ENCODE peak calls at places on chromosome 15, in six cellular contexts. H is pons, L is SW480, Z is adrenal gland, V is GM04503, T is anterior cingulate cortex. D is an unnamed sample.

GRCh38 chr15:88476635-88477038 is 9.1 kb downstream of the MRPS11 start:
- DNase-seq in H (peak), L (peak), Z (peak), V (no peak), T (peak), D (peak)

GRCh38 chr15:68821898-68822380 is 1.2 kb upstream of the ANP32A start:
- DNase-seq in H (no peak), L (peak), Z (no peak), V (no peak), T (no peak), D (no peak)

GRCh38 chr15:43235536-43235935 is 14.7 kb upstream of the EPB42 start:
- DNase-seq in H (no peak), L (no peak), Z (no peak), V (no peak), T (no peak), D (no peak)

GRCh38 chr15:72203507-72203837 is 5.9 kb upstream of the GRAMD2A start:
- DNase-seq in H (peak), L (no peak), Z (peak), V (peak), T (peak), D (peak)

GRCh38 chr15:45759910-45760309 is 125.1 kb downstream of the SQOR start:
- DNase-seq in H (no peak), L (no peak), Z (no peak), V (no peak), T (no peak), D (no peak)

GRCh38 chr15:41965441-41966413 is 6.6 kb downstream of the EHD4 start:
- DNase-seq in H (no peak), L (no peak), Z (no peak), V (no peak), T (no peak), D (no peak)

GRCh38 chr15:76163429-76164020 is 103.7 kb downstream of the TMEM266 start:
- DNase-seq in H (no peak), L (no peak), Z (peak), V (no peak), T (no peak), D (no peak)

GRCh38 chr15:88399021-88399685 is 68.0 kb downstream of the MRPL46 start:
- DNase-seq in H (no peak), L (no peak), Z (no peak), V (no peak), T (no peak), D (no peak)

GRCh38 chr15:40562691-40563090 is 2.2 kb downstream of the CCDC32 start:
- DNase-seq in H (no peak), L (no peak), Z (no peak), V (no peak), T (no peak), D (no peak)

GRCh38 chr15:66004618-66005262 is 135.4 kb downstream of the RAB11A start:
- DNase-seq in H (no peak), L (peak), Z (peak), V (no peak), T (no peak), D (peak)

GRCh38 chr15:63973212-63974009 is 72.9 kb downstream of the DAPK2 start:
- DNase-seq in H (no peak), L (no peak), Z (no peak), V (peak), T (no peak), D (no peak)

GRCh38 chr15:29668120-29668602 is 154.1 kb downstream of the TJP1 start:
- DNase-seq in H (peak), L (peak), Z (peak), V (no peak), T (no peak), D (peak)

GRCh38 chr15:101206173-101206572 is 45.7 kb downstream of the CHSY1 start:
- DNase-seq in H (no peak), L (no peak), Z (peak), V (no peak), T (no peak), D (no peak)

GRCh38 chr15:51161491-51162260 is 67.0 kb upstream of the TNFAIP8L3 start:
- DNase-seq in H (no peak), L (no peak), Z (no peak), V (no peak), T (no peak), D (no peak)

GRCh38 chr15:51023499-51023898 is 71.2 kb downstream of the TNFAIP8L3 start:
- DNase-seq in H (no peak), L (no peak), Z (no peak), V (no peak), T (no peak), D (no peak)

GRCh38 chr15:82664021-82664420 is 16.9 kb upstream of the CPEB1 start:
- DNase-seq in H (no peak), L (no peak), Z (no peak), V (no peak), T (no peak), D (no peak)

GRCh38 chr15:19956124-19956796 is 585.3 kb downstream of the GOLGA6L6 start:
- DNase-seq in H (no peak), L (no peak), Z (no peak), V (no peak), T (no peak), D (no peak)

GRCh38 chr15:40769310-40770146 is at the start of gene C15orf62:
- DNase-seq in H (peak), L (peak), Z (peak), V (no peak), T (peak), D (no peak)

GRCh38 chr15:74179101-74179841 is 5.8 kb downstream of the ISLR start:
- DNase-seq in H (no peak), L (peak), Z (peak), V (peak), T (peak), D (peak)

GRCh38 chr15:51401872-51402517 is 60.5 kb downstream of the GLDN start:
- DNase-seq in H (no peak), L (peak), Z (peak), V (peak), T (no peak), D (peak)

D was measured in SK-MEL-5.